ENCODE peak calls at places on chromosomes 7 and 10, in eight cellular contexts. Y is dorsolateral prefrontal cortex, T is ovary, S is prostate gland, K is NCI-H460, W is NCI-H2107, J is pons, E is caudate nucleus. O is an unnamed sample.

GRCh38 chr7:27182861-27183681 is 2.0 kb downstream of the HOXA11 start:
- DNase-seq in Y (peak), T (peak), S (no peak), K (no peak), W (no peak), J (no peak), E (no peak), O (no peak)

GRCh38 chr7:70694357-70694908 is 437.5 kb upstream of the GALNT17 start:
- DNase-seq in Y (peak), T (peak), S (peak), K (no peak), W (no peak), J (peak), E (peak), O (no peak)

GRCh38 chr10:36345770-36346169 is 703.7 kb upstream of the FZD8 start:
- DNase-seq in Y (no peak), T (no peak), S (no peak), K (no peak), W (no peak), J (peak), E (no peak), O (no peak)

GRCh38 chr10:121070257-121070656 is 219.1 kb downstream of the WDR11 start:
- DNase-seq in Y (no peak), T (no peak), S (no peak), K (no peak), W (no peak), J (no peak), E (no peak), O (peak)

GRCh38 chr7:15648461-15648961 is 38.0 kb downstream of the MEOX2 start:
- DNase-seq in Y (no peak), T (no peak), S (no peak), K (no peak), W (no peak), J (peak), E (no peak), O (no peak)

GRCh38 chr10:30527623-30528426 is 93.8 kb downstream of the MAP3K8 start:
- DNase-seq in Y (no peak), T (no peak), S (no peak), K (no peak), W (no peak), J (no peak), E (no peak), O (no peak)

GRCh38 chr7:5036446-5036845 is 9.2 kb upstream of the RBAK start:
- DNase-seq in Y (no peak), T (no peak), S (no peak), K (no peak), W (no peak), J (no peak), E (no peak), O (no peak)

GRCh38 chr10:15378569-15378968 is 7.5 kb upstream of the FAM171A1 start:
- DNase-seq in Y (no peak), T (no peak), S (no peak), K (no peak), W (no peak), J (no peak), E (no peak), O (no peak)

GRCh38 chr7:1917221-1918062 is 247.4 kb downstream of the ELFN1 start:
- DNase-seq in Y (no peak), T (no peak), S (no peak), K (no peak), W (peak), J (no peak), E (no peak), O (no peak)

GRCh38 chr7:44867073-44867990 is 18.0 kb downstream of the PURB start:
- DNase-seq in Y (no peak), T (no peak), S (no peak), K (peak), W (no peak), J (peak), E (no peak), O (no peak)

GRCh38 chr10:132511692-132512442 is 25.7 kb upstream of the INPP5A start:
- DNase-seq in Y (peak), T (no peak), S (no peak), K (no peak), W (no peak), J (no peak), E (no peak), O (no peak)

GRCh38 chr10:101346177-101346576 is 7.8 kb upstream of the BTRC start:
- DNase-seq in Y (no peak), T (no peak), S (no peak), K (no peak), W (no peak), J (no peak), E (no peak), O (no peak)

GRCh38 chr10:132450825-132451505 is 54.0 kb downstream of the PWWP2B start:
- DNase-seq in Y (peak), T (peak), S (no peak), K (no peak), W (no peak), J (no peak), E (no peak), O (no peak)

GRCh38 chr7:30225863-30226361 is 58.5 kb upstream of the ZNRF2 start:
- DNase-seq in Y (peak), T (peak), S (peak), K (no peak), W (peak), J (peak), E (peak), O (peak)

GRCh38 chr7:102830206-102830605 is 81.4 kb downstream of the FAM185A start:
- DNase-seq in Y (no peak), T (no peak), S (no peak), K (no peak), W (no peak), J (no peak), E (no peak), O (no peak)

GRCh38 chr10:98433881-98434732 is 12.6 kb downstream of the HPS1 start:
- DNase-seq in Y (no peak), T (no peak), S (no peak), K (no peak), W (no peak), J (no peak), E (no peak), O (no peak)

GRCh38 chr7:38310601-38311057 is 37.2 kb upstream of the TARP start:
- DNase-seq in Y (no peak), T (peak), S (no peak), K (no peak), W (no peak), J (peak), E (no peak), O (no peak)

GRCh38 chr7:104106106-104106505 is 101.7 kb downstream of the ORC5 start:
- DNase-seq in Y (no peak), T (no peak), S (no peak), K (peak), W (no peak), J (peak), E (no peak), O (no peak)

GRCh38 chr7:105932835-105933477 is 30.1 kb upstream of the CDHR3 start:
- DNase-seq in Y (no peak), T (no peak), S (no peak), K (no peak), W (peak), J (peak), E (no peak), O (no peak)

GRCh38 chr10:43222296-43222695 is 44.6 kb downstream of the RASGEF1A start:
- DNase-seq in Y (peak), T (peak), S (no peak), K (no peak), W (no peak), J (no peak), E (no peak), O (no peak)

GRCh38 chr7:145539910-145540309 is 576.7 kb upstream of the CNTNAP2 start:
- DNase-seq in Y (no peak), T (no peak), S (no peak), K (no peak), W (no peak), J (no peak), E (no peak), O (no peak)

GRCh38 chr7:1920266-1920681 is 250.2 kb downstream of the ELFN1 start:
- DNase-seq in Y (no peak), T (no peak), S (no peak), K (no peak), W (no peak), J (peak), E (no peak), O (no peak)

GRCh38 chr10:132101529-132101928 is 35.8 kb downstream of the JAKMIP3 start:
- DNase-seq in Y (peak), T (no peak), S (no peak), K (no peak), W (no peak), J (peak), E (no peak), O (no peak)

GRCh38 chr10:59895629-59896116 is 10.7 kb downstream of the CCDC6 start:
- DNase-seq in Y (no peak), T (no peak), S (no peak), K (no peak), W (no peak), J (no peak), E (no peak), O (no peak)

GRCh38 chr7:66735154-66735553 is 5.4 kb upstream of the RABGEF1 start:
- DNase-seq in Y (no peak), T (no peak), S (no peak), K (no peak), W (no peak), J (no peak), E (no peak), O (no peak)

GRCh38 chr10:78533093-78533492 is 499.4 kb downstream of the RPS24 start:
- DNase-seq in Y (no peak), T (no peak), S (no peak), K (no peak), W (no peak), J (no peak), E (no peak), O (no peak)

GRCh38 chr7:157686285-157686894 is 349.6 kb downstream of the DNAJB6 start:
- DNase-seq in Y (no peak), T (peak), S (no peak), K (no peak), W (no peak), J (no peak), E (no peak), O (no peak)

O was measured in keratinocyte.